ENCODE peak calls at places on chromosome 14, in seven cellular contexts. P, G, Q, Y, L, R and D are unnamed samples.

GRCh38 chr14:89616425-89617141 is 199.6 kb upstream of the FOXN3 start:
- DNase-seq in P (no peak), G (no peak), Q (no peak), Y (peak; percentile 47), L (no peak), R (peak; percentile 80), D (no peak)

GRCh38 chr14:98909251-98909944 is 362.6 kb downstream of the BCL11B start:
- DNase-seq in P (no peak), G (peak; percentile 82), Q (peak; percentile 84), Y (peak; percentile 37), L (no peak), R (no peak), D (peak; percentile 85)

GRCh38 chr14:105093426-105094192 is 28.4 kb upstream of the GPR132 start:
- DNase-seq in P (peak; percentile 88), G (peak; percentile 93), Q (peak; percentile 80), Y (peak; percentile 83), L (peak; percentile 83), R (peak; percentile 55), D (peak; percentile 71)

GRCh38 chr14:103543140-103543539 is 14.1 kb downstream of the TRMT61A start:
- DNase-seq in P (no peak), G (no peak), Q (no peak), Y (no peak), L (no peak), R (no peak), D (no peak)

GRCh38 chr14:104708606-104709268 is 15.3 kb upstream of the ADSS1 start:
- DNase-seq in P (peak; percentile 78), G (peak; percentile 81), Q (peak; percentile 80), Y (peak; percentile 81), L (peak; percentile 95), R (peak; percentile 53), D (no peak)

GRCh38 chr14:52950898-52951729 is at the start of gene FERMT2:
- DNase-seq in P (peak; percentile 76), G (peak; percentile 86), Q (peak; percentile 83), Y (peak; percentile 86), L (no peak), R (peak; percentile 1), D (peak; percentile 39)

GRCh38 chr14:101762530-101763101 is 1.1 kb downstream of the PPP2R5C start:
- DNase-seq in P (no peak), G (no peak), Q (no peak), Y (no peak), L (no peak), R (no peak), D (no peak)

GRCh38 chr14:100417466-100417865 is 94.3 kb downstream of the SLC25A47 start:
- DNase-seq in P (peak; percentile 84), G (peak; percentile 88), Q (peak; percentile 94), Y (peak; percentile 67), L (peak; percentile 65), R (no peak), D (peak; percentile 84)

GRCh38 chr14:64880382-64881121 is 845 bp upstream of the SPTB start:
- DNase-seq in P (peak; percentile 43), G (peak; percentile 40), Q (peak; percentile 56), Y (peak; percentile 77), L (peak; percentile 73), R (peak; percentile 44), D (peak; percentile 9)

GRCh38 chr14:71289536-71289935 is 382.3 kb downstream of the PCNX1 start:
- DNase-seq in P (peak; percentile 54), G (no peak), Q (peak; percentile 95), Y (no peak), L (no peak), R (peak; percentile 32), D (no peak)

GRCh38 chr14:104551851-104552737 is 27.5 kb upstream of the C14orf180 start:
- DNase-seq in P (peak; percentile 4), G (no peak), Q (no peak), Y (no peak), L (no peak), R (no peak), D (no peak)

GRCh38 chr14:104553166-104554087 is 26.1 kb upstream of the C14orf180 start:
- DNase-seq in P (no peak), G (no peak), Q (no peak), Y (no peak), L (no peak), R (no peak), D (no peak)

GRCh38 chr14:47675239-47675488 is 241 bp downstream of the MDGA2 start:
- DNase-seq in P (no peak), G (no peak), Q (no peak), Y (no peak), L (no peak), R (no peak), D (no peak)

GRCh38 chr14:103905861-103906456 is 22.3 kb upstream of the TDRD9 start:
- DNase-seq in P (no peak), G (no peak), Q (no peak), Y (no peak), L (no peak), R (no peak), D (no peak)

GRCh38 chr14:28867571-28867970 is 101.0 kb downstream of the FOXG1 start:
- DNase-seq in P (no peak), G (no peak), Q (no peak), Y (no peak), L (no peak), R (no peak), D (no peak)

GRCh38 chr14:21042918-21043317 is 756 bp downstream of the RNASE7 start:
- DNase-seq in P (no peak), G (no peak), Q (no peak), Y (no peak), L (no peak), R (no peak), D (no peak)
- H3K27ac ChIP-seq in P (peak overlapping the region; percentile 71), G (no peak overlapping the region), Q (no peak overlapping the region), Y (no peak overlapping the region), L (no peak overlapping the region), R (no peak overlapping the region), D (no peak overlapping the region)

GRCh38 chr14:88533203-88533602 is 21.6 kb downstream of the PTPN21 start:
- DNase-seq in P (no peak), G (no peak), Q (no peak), Y (no peak), L (no peak), R (no peak), D (no peak)
- H3K27ac ChIP-seq in P (no peak overlapping the region), G (no peak overlapping the region), Q (no peak overlapping the region), Y (no peak overlapping the region), L (no peak overlapping the region), R (no peak overlapping the region), D (no peak overlapping the region)

GRCh38 chr14:96054661-96055060 is 15.5 kb downstream of the C14orf132 start:
- DNase-seq in P (no peak), G (no peak), Q (no peak), Y (no peak), L (no peak), R (no peak), D (no peak)
- H3K27ac ChIP-seq in P (peak overlapping the region; percentile 40), G (no peak overlapping the region), Q (no peak overlapping the region), Y (no peak overlapping the region), L (peak overlapping the region; percentile 90), R (no peak overlapping the region), D (no peak overlapping the region)

DNA sequence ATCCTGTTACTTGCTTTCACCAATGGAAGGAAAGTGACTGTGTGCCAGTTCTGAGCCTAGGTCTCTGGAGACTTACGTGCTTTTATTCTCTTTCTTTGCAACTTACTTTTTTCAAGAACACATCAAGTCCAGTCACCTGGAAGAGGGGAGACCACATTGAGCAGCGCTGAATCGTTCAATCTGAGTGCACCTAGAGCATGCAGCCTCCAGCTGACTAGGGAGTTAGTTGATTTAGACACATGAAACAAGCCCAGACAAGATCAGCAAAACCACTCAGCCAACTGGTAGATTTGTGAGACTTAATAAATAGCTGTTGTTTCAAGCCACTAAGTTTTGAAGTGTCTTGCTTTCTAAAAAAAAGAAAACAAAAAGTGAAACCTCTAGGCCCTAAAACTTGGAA is 1014.8 kb upstream of the FBXO33 start:
- DNase-seq in P (no peak), G (no peak), Q (no peak), Y (no peak), L (no peak), R (no peak), D (peak; percentile 6)
- H3K27ac ChIP-seq in P (no peak overlapping the region), G (no peak overlapping the region), Q (no peak overlapping the region), Y (no peak overlapping the region), L (no peak overlapping the region), R (no peak overlapping the region), D (no peak overlapping the region)

GRCh38 chr14:69356903-69357543 is 41.1 kb downstream of the ERH start:
- DNase-seq in P (no peak), G (no peak), Q (no peak), Y (no peak), L (no peak), R (no peak), D (no peak)
- H3K27ac ChIP-seq in P (no peak overlapping the region), G (no peak overlapping the region), Q (no peak overlapping the region), Y (no peak overlapping the region), L (no peak overlapping the region), R (no peak overlapping the region), D (no peak overlapping the region)

DNA sequence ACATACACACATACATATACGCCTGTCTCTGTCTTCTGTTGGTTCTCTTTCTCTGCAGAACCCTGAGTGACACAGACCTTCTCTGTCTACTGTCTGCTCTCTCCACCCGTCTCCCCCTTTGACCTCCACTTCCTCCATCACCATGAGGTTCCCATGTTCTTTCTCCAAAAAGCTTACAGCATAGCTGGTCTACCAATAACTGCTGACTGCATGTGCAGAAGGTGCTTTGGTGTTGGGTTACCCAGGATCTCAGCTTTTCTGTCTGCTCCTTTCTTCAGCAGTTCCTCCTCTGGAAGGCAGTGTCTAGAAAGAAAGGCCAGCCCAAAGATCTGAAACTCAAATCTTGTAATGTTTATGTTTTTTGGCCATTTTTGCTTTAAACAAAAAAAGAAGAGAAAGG is 125.6 kb downstream of the SMOC1 start:
- DNase-seq in P (no peak), G (no peak), Q (no peak), Y (no peak), L (no peak), R (no peak), D (no peak)
- H3K27ac ChIP-seq in P (no peak overlapping the region), G (peak overlapping the region; percentile 26), Q (no peak overlapping the region), Y (no peak overlapping the region), L (no peak overlapping the region), R (no peak overlapping the region), D (peak overlapping the region; percentile 56)